ENCODE peak calls at places on chromosome 19, in eight cellular contexts. J is bronchial epithelial cell, R is neural progenitor cell, N is NB4, M is pancreas, P is Caco-2, Z is esophagus squamous epithelium, O is epithelial cell of proximal tubule. S is an unnamed sample.

GRCh38 chr19:35000647-35001501 is 751 bp downstream of the GRAMD1A start:
- DNase-seq in J (peak), R (peak), N (peak), M (peak), P (peak), Z (no peak), O (no peak), S (no peak)

GRCh38 chr19:51094696-51095279 is 12.1 kb upstream of the KLK14 start:
- DNase-seq in J (no peak), R (peak), N (peak), M (peak), P (peak), Z (no peak), O (no peak), S (no peak)

GRCh38 chr19:52716578-52716977 is 18.3 kb downstream of the ZNF611 start:
- DNase-seq in J (no peak), R (peak), N (no peak), M (no peak), P (no peak), Z (no peak), O (no peak), S (no peak)

GRCh38 chr19:35048911-35049411 is 7.4 kb downstream of the HPN start:
- DNase-seq in J (no peak), R (no peak), N (no peak), M (peak), P (no peak), Z (no peak), O (no peak), S (no peak)

GRCh38 chr19:10761443-10762242 is 43.8 kb downstream of the DNM2 start:
- DNase-seq in J (no peak), R (no peak), N (no peak), M (no peak), P (no peak), Z (no peak), O (no peak), S (no peak)

GRCh38 chr19:2536461-2536860 is 60.5 kb downstream of the GADD45B start:
- DNase-seq in J (no peak), R (no peak), N (no peak), M (no peak), P (no peak), Z (no peak), O (no peak), S (no peak)

GRCh38 chr19:7159105-7159933 is 89.8 kb downstream of the ZNF557 start:
- DNase-seq in J (no peak), R (no peak), N (peak), M (no peak), P (no peak), Z (no peak), O (no peak), S (no peak)

GRCh38 chr19:14576363-14576762 is 4.5 kb upstream of the NDUFB7 start:
- DNase-seq in J (no peak), R (no peak), N (no peak), M (no peak), P (no peak), Z (no peak), O (no peak), S (no peak)

GRCh38 chr19:5434970-5435641 is 20.1 kb upstream of the ZNRF4 start:
- DNase-seq in J (peak), R (no peak), N (no peak), M (no peak), P (no peak), Z (no peak), O (no peak), S (no peak)

GRCh38 chr19:44722131-44723121 is 23.5 kb downstream of the CEACAM16 start:
- DNase-seq in J (no peak), R (no peak), N (peak), M (no peak), P (no peak), Z (no peak), O (no peak), S (no peak)

GRCh38 chr19:10686661-10687517 is 14.3 kb upstream of the QTRT1 start:
- DNase-seq in J (peak), R (no peak), N (no peak), M (no peak), P (no peak), Z (no peak), O (no peak), S (no peak)

GRCh38 chr19:14113762-14114414 is 3.7 kb downstream of the PRKACA start:
- DNase-seq in J (no peak), R (no peak), N (peak), M (peak), P (peak), Z (no peak), O (no peak), S (no peak)

GRCh38 chr19:16070366-16070990 is 5.8 kb upstream of the TPM4 start:
- DNase-seq in J (peak), R (no peak), N (peak), M (no peak), P (no peak), Z (peak), O (no peak), S (no peak)

GRCh38 chr19:36151144-36152051 is 849 bp downstream of the COX7A1 start:
- DNase-seq in J (no peak), R (no peak), N (no peak), M (no peak), P (no peak), Z (no peak), O (no peak), S (no peak)

GRCh38 chr19:20664917-20665781 is 3.8 kb upstream of the ZNF626 start:
- DNase-seq in J (no peak), R (peak), N (peak), M (peak), P (no peak), Z (no peak), O (no peak), S (peak)

GRCh38 chr19:42010245-42011126 is 16.5 kb upstream of the ATP1A3 start:
- DNase-seq in J (no peak), R (no peak), N (no peak), M (no peak), P (no peak), Z (no peak), O (no peak), S (no peak)

GRCh38 chr19:12841094-12841493 is 2.8 kb downstream of the MAST1 start:
- DNase-seq in J (no peak), R (peak), N (no peak), M (peak), P (no peak), Z (no peak), O (no peak), S (no peak)

GRCh38 chr19:1017115-1017905 is 3.6 kb downstream of the TMEM259 start:
- DNase-seq in J (peak), R (no peak), N (no peak), M (peak), P (no peak), Z (no peak), O (no peak), S (no peak)

GRCh38 chr19:10353793-10354391 is 14.5 kb upstream of the ICAM3 start:
- DNase-seq in J (no peak), R (peak), N (peak), M (peak), P (peak), Z (no peak), O (no peak), S (no peak)

GRCh38 chr19:42596391-42597071 is 1.8 kb upstream of the CEACAM8 start:
- DNase-seq in J (peak), R (peak), N (peak), M (peak), P (peak), Z (no peak), O (no peak), S (no peak)

GRCh38 chr19:54152267-54152666 is 7.3 kb downstream of the LENG1 start:
- DNase-seq in J (no peak), R (no peak), N (no peak), M (no peak), P (no peak), Z (no peak), O (no peak), S (no peak)

GRCh38 chr19:44278181-44278690 is 18.6 kb downstream of the ZNF233 start:
- DNase-seq in J (peak), R (no peak), N (no peak), M (no peak), P (no peak), Z (no peak), O (no peak), S (no peak)

GRCh38 chr19:1884291-1884718 is 991 bp downstream of the ABHD17A start:
- DNase-seq in J (no peak), R (no peak), N (no peak), M (no peak), P (no peak), Z (no peak), O (no peak), S (no peak)

GRCh38 chr19:8335343-8336071 is 7.6 kb downstream of the KANK3 start:
- DNase-seq in J (no peak), R (no peak), N (no peak), M (no peak), P (peak), Z (no peak), O (no peak), S (no peak)
- TF ChIP-seq CTCF in J (peak), R (peak), N (no peak), M (no peak), P (peak), Z (no peak), O (peak), S (no peak)

GRCh38 chr19:17125728-17126677 is 50.4 kb downstream of the MYO9B start:
- DNase-seq in J (no peak), R (no peak), N (peak), M (peak), P (no peak), Z (no peak), O (no peak), S (no peak)
- H3K4me3 ChIP-seq in J (no peak), R (no peak), N (peak), M (no peak), P (no peak), Z (no peak), O (no peak), S (no peak)

GRCh38 chr19:39356647-39357046 is 14.4 kb downstream of the SAMD4B start:
- DNase-seq in J (no peak), R (no peak), N (no peak), M (no peak), P (no peak), Z (no peak), O (no peak), S (no peak)

GRCh38 chr19:39356073-39356472 is 13.9 kb downstream of the SAMD4B start:
- DNase-seq in J (no peak), R (no peak), N (no peak), M (no peak), P (no peak), Z (no peak), O (no peak), S (no peak)

GRCh38 chr19:39352549-39353285 is 10.5 kb downstream of the SAMD4B start:
- DNase-seq in J (no peak), R (no peak), N (no peak), M (no peak), P (no peak), Z (no peak), O (no peak), S (no peak)

GRCh38 chr19:39351537-39352037 is 9.4 kb downstream of the SAMD4B start:
- DNase-seq in J (no peak), R (no peak), N (no peak), M (no peak), P (no peak), Z (no peak), O (no peak), S (no peak)

DNA sequence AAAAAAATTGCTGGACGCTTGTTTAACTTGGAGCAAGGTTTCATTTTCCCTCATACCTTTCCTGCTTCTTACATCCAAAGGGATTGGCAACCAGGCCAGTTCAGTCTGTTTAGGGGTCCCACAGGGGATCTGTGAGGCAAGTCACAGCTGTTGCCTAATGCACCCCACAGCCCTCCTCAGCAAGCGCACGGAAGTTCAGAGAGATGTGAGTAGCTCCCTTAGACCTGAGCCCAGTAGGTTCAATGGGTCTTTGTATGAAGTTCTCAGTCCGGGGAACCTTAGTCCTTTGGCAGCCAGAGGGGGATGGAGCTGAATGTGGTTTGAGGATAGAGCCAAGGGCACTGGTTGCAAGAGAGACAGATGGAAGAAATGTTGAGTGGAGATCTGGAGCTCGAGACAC is 13.0 kb downstream of the SAMD4B start:
- DNase-seq in J (no peak), R (no peak), N (no peak), M (no peak), P (no peak), Z (no peak), O (no peak), S (no peak)
- TF ChIP-seq CTCF in J (no peak), R (no peak), N (no peak), M (no peak), P (no peak), Z (no peak), O (no peak), S (no peak)

GRCh38 chr19:49064029-49064629 is 489 bp downstream of the NTF4 start:
- DNase-seq in J (peak), R (peak), N (no peak), M (no peak), P (peak), Z (no peak), O (no peak), S (no peak)
- H3K4me3 ChIP-seq in J (peak), R (peak), N (no peak), M (no peak), P (peak), Z (peak), O (no peak), S (no peak)

GRCh38 chr19:31979949-31980670 is 365.3 kb upstream of the ZNF507 start:
- DNase-seq in J (no peak), R (no peak), N (no peak), M (no peak), P (no peak), Z (no peak), O (no peak), S (no peak)
- TF ChIP-seq CTCF in J (no peak), R (no peak), N (no peak), M (no peak), P (no peak), Z (no peak), O (no peak), S (no peak)

DNA sequence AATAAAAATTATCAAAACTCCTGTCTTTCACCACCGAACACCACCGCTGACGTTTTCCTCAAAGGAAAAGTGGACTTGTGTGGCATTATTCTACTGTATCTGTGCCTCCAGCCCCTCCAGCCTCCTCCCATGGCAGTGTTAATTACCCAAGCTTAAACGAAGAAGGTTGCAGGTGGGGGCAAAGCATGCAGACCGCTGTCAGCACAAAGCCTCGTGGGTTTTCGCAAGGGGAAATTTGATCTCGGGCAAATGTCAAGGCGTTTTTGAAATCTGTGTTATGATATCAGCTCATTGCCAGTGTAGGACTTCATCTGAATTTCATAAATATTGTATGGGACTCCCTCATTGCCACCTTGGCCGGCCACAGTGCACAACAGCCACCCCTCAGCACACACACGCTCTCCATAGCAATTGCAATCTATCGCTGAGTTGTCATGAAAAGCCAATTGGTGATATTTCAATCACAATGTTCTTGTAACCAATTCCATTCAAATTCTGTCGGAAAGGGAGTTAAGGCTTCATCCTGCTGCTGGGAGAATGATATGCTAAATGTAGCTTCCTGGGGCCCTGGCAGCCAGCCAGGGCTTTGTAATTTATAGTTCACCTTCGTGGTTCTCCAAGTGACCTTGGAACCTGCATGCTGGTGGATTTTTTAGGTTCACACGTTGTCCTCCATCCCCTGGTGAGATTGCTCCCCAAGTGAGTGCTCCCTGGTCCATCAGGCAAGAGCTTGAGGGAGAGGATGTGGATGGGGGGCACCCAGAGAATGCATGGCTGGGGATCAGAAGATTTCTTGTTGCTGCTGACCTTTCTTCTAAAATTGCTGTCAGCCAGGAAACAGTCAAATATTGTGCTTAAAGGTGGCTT is 16.6 kb downstream of the CHST8 start:
- DNase-seq in J (no peak), R (no peak), N (no peak), M (no peak), P (no peak), Z (no peak), O (no peak), S (no peak)
- H3K4me3 ChIP-seq in J (no peak), R (no peak), N (no peak), M (no peak), P (no peak), Z (no peak), O (no peak), S (no peak)

GRCh38 chr19:55554749-55555152 is 9.4 kb upstream of the SBK3 start:
- DNase-seq in J (no peak), R (peak), N (no peak), M (no peak), P (no peak), Z (no peak), O (no peak), S (peak)

GRCh38 chr19:55554302-55554701 is 9.0 kb upstream of the SBK3 start:
- DNase-seq in J (no peak), R (no peak), N (no peak), M (no peak), P (no peak), Z (no peak), O (no peak), S (no peak)

GRCh38 chr19:55552206-55552605 is 6.9 kb upstream of the SBK3 start:
- DNase-seq in J (peak), R (no peak), N (no peak), M (no peak), P (no peak), Z (no peak), O (no peak), S (no peak)

GRCh38 chr19:55552620-55553019 is 7.3 kb upstream of the SBK3 start:
- DNase-seq in J (peak), R (no peak), N (no peak), M (no peak), P (no peak), Z (no peak), O (no peak), S (peak)

GRCh38 chr19:55553217-55554182 is 8.2 kb upstream of the SBK3 start:
- DNase-seq in J (peak), R (no peak), N (no peak), M (no peak), P (no peak), Z (no peak), O (no peak), S (no peak)
- TF ChIP-seq CTCF in J (no peak), R (no peak), N (no peak), M (no peak), P (peak), Z (no peak), O (no peak), S (no peak)

S was measured in retinal pigment epithelial cell.